ENCODE peak calls at places on chromosome 11, in eight cellular contexts. One of them, this sample, is unnamed. For H3K4me1, the result is how much of the 10 kb centered on the place peaks cover.

GRCh38 chr11:8776209-8776608 is 93.6 kb downstream of the RPL27A start:
- DNase-seq in SK-N-SH: no peak
- DNase-seq in HCT116: no peak
- DNase-seq in H1: no peak
- DNase-seq in A549: no peak
- DNase-seq in IMR-90: no peak
- DNase-seq in GM12878: no peak
- DNase-seq in HepG2: peak
- DNase-seq in this sample: no peak

GRCh38 chr11:132493786-132494185 is 1038.5 kb downstream of the OPCML start:
- DNase-seq in HCT116: no peak
- DNase-seq in SK-N-SH: no peak
- DNase-seq in H1: no peak
- DNase-seq in A549: no peak
- DNase-seq in GM12878: no peak
- DNase-seq in IMR-90: no peak
- DNase-seq in HepG2: no peak
- DNase-seq in this sample: no peak

GRCh38 chr11:130699561-130699960 is 216.7 kb downstream of the SNX19 start:
- DNase-seq in SK-N-SH: no peak
- DNase-seq in IMR-90: no peak
- DNase-seq in HCT116: no peak
- DNase-seq in A549: no peak
- DNase-seq in GM12878: no peak
- DNase-seq in H1: no peak
- DNase-seq in HepG2: no peak
- DNase-seq in this sample: no peak

GRCh38 chr11:85628771-85629341 is 463 bp downstream of the TMEM126B start:
- DNase-seq in IMR-90: peak
- DNase-seq in SK-N-SH: no peak
- DNase-seq in H1: no peak
- DNase-seq in A549: no peak
- DNase-seq in HCT116: no peak
- DNase-seq in HepG2: peak
- DNase-seq in GM12878: no peak
- DNase-seq in this sample: no peak

GRCh38 chr11:112878228-112878627 is 83.0 kb upstream of the NCAM1 start:
- DNase-seq in H1: no peak
- DNase-seq in HepG2: no peak
- DNase-seq in IMR-90: no peak
- DNase-seq in A549: no peak
- DNase-seq in SK-N-SH: no peak
- DNase-seq in GM12878: no peak
- DNase-seq in HCT116: no peak
- DNase-seq in this sample: no peak

GRCh38 chr11:77113382-77114088 is 10.9 kb downstream of the OMP start:
- DNase-seq in A549: peak
- DNase-seq in H1: peak
- DNase-seq in GM12878: no peak
- DNase-seq in SK-N-SH: peak
- DNase-seq in IMR-90: peak
- DNase-seq in HepG2: no peak
- DNase-seq in HCT116: no peak
- DNase-seq in this sample: peak

GRCh38 chr11:30377347-30377746 is 54.4 kb downstream of the ARL14EP start:
- DNase-seq in HepG2: no peak
- DNase-seq in H1: no peak
- DNase-seq in SK-N-SH: no peak
- DNase-seq in IMR-90: no peak
- DNase-seq in A549: no peak
- DNase-seq in HCT116: no peak
- DNase-seq in GM12878: no peak
- DNase-seq in this sample: no peak

GRCh38 chr11:111944139-111944538 is 7.0 kb downstream of the DIXDC1 start:
- DNase-seq in HCT116: no peak
- DNase-seq in IMR-90: peak
- DNase-seq in HepG2: peak
- DNase-seq in A549: no peak
- DNase-seq in SK-N-SH: no peak
- DNase-seq in H1: no peak
- DNase-seq in GM12878: no peak
- DNase-seq in this sample: no peak

GRCh38 chr11:70549796-70550195 is 151.5 kb downstream of the CTTN start:
- DNase-seq in HCT116: no peak
- DNase-seq in A549: no peak
- DNase-seq in GM12878: no peak
- DNase-seq in HepG2: no peak
- DNase-seq in IMR-90: no peak
- DNase-seq in SK-N-SH: no peak
- DNase-seq in H1: no peak
- DNase-seq in this sample: no peak

DNA sequence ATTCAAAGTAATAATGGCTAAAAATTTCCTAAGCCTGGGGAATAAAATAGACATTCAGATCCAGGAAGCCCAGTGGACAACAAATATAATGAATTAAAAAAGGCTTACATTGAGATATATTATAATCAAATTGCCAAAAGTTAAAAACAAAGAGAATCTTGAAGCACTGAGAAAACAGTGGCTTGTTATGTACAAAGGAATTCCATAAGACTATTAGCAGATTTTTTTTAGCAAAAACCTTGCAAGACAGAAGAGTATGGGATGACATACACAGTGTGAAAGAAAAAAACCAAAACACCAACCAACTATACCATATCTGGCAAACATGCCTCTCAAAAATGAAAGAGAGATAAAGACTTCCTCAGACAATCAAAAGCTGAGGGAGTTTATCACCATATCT is 20.7 kb downstream of the OR10V1 start:
- DNase-seq in A549: no peak
- DNase-seq in GM12878: no peak
- DNase-seq in IMR-90: no peak
- DNase-seq in HepG2: no peak
- DNase-seq in H1: no peak
- DNase-seq in HCT116: no peak
- DNase-seq in SK-N-SH: no peak
- DNase-seq in this sample: no peak
- H3K4me1 ChIP-seq in A549: under half
- H3K4me1 ChIP-seq in GM12878: under half
- H3K4me1 ChIP-seq in IMR-90: under half
- H3K4me1 ChIP-seq in HepG2: under half
- H3K4me1 ChIP-seq in H1: under half
- H3K4me1 ChIP-seq in HCT116: under half
- H3K4me1 ChIP-seq in SK-N-SH: under half
- H3K4me1 ChIP-seq in this sample: under half

GRCh38 chr11:35626511-35626910 is 8.3 kb downstream of the FJX1 start:
- DNase-seq in GM12878: no peak
- DNase-seq in H1: no peak
- DNase-seq in HepG2: no peak
- DNase-seq in SK-N-SH: no peak
- DNase-seq in IMR-90: no peak
- DNase-seq in HCT116: no peak
- DNase-seq in A549: no peak
- DNase-seq in this sample: no peak

GRCh38 chr11:35622070-35622469 is 3.8 kb downstream of the FJX1 start:
- DNase-seq in HCT116: no peak
- DNase-seq in A549: no peak
- DNase-seq in H1: no peak
- DNase-seq in HepG2: peak
- DNase-seq in SK-N-SH: no peak
- DNase-seq in IMR-90: peak
- DNase-seq in GM12878: no peak
- DNase-seq in this sample: no peak

GRCh38 chr11:35621620-35622019 is 3.4 kb downstream of the FJX1 start:
- DNase-seq in SK-N-SH: no peak
- DNase-seq in HCT116: no peak
- DNase-seq in IMR-90: no peak
- DNase-seq in H1: no peak
- DNase-seq in HepG2: no peak
- DNase-seq in GM12878: no peak
- DNase-seq in A549: no peak
- DNase-seq in this sample: no peak

GRCh38 chr11:35619754-35620640 is 1.7 kb downstream of the FJX1 start:
- DNase-seq in HepG2: peak
- DNase-seq in SK-N-SH: peak
- DNase-seq in A549: peak
- DNase-seq in IMR-90: peak
- DNase-seq in HCT116: no peak
- DNase-seq in GM12878: no peak
- DNase-seq in H1: peak
- DNase-seq in this sample: peak

DNA sequence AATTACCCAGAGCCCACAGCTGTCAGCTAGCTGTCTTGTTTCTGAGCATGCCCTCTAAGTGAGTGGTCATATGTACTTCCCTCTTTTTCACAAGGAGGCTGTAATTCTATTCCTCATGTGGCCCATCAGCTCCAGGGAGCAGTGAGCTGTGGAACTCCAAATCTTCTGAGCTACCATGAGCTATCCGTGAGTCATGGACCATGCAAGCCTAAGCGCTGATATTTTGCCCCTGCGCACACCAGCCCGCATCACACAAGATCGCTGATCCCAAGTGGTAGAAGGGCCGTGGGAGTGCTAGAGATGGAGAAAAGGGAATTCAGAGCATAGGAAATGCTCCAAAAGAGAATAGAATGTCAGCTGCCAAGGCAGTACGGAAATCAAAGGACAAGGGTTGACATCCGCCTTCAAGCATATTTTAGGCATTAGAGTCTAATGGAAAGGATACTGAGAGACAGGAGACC is 5.5 kb downstream of the FJX1 start:
- DNase-seq in IMR-90: peak
- DNase-seq in HCT116: no peak
- DNase-seq in A549: no peak
- DNase-seq in SK-N-SH: no peak
- DNase-seq in HepG2: no peak
- DNase-seq in GM12878: no peak
- DNase-seq in H1: no peak
- DNase-seq in this sample: no peak
- TF ChIP-seq RAD21 in IMR-90: peak
- TF ChIP-seq RAD21 in HCT116: no peak
- TF ChIP-seq RAD21 in A549: no peak
- TF ChIP-seq RAD21 in SK-N-SH: no peak
- TF ChIP-seq RAD21 in HepG2: no peak
- TF ChIP-seq RAD21 in GM12878: no peak
- TF ChIP-seq RAD21 in H1: no peak
- TF ChIP-seq RAD21 in this sample: no peak

GRCh38 chr11:75330279-75330678 is 21.2 kb downstream of the ARRB1 start:
- DNase-seq in A549: no peak
- DNase-seq in IMR-90: peak
- DNase-seq in HCT116: no peak
- DNase-seq in HepG2: no peak
- DNase-seq in H1: no peak
- DNase-seq in SK-N-SH: no peak
- DNase-seq in GM12878: no peak
- DNase-seq in this sample: peak

GRCh38 chr11:75326439-75326810 is 25.0 kb downstream of the ARRB1 start:
- DNase-seq in HCT116: no peak
- DNase-seq in HepG2: no peak
- DNase-seq in A549: no peak
- DNase-seq in IMR-90: no peak
- DNase-seq in GM12878: no peak
- DNase-seq in SK-N-SH: no peak
- DNase-seq in H1: no peak
- DNase-seq in this sample: no peak

GRCh38 chr11:75325713-75326438 is 25.6 kb downstream of the ARRB1 start:
- DNase-seq in HepG2: no peak
- DNase-seq in H1: no peak
- DNase-seq in GM12878: no peak
- DNase-seq in HCT116: peak
- DNase-seq in A549: peak
- DNase-seq in IMR-90: peak
- DNase-seq in SK-N-SH: no peak
- DNase-seq in this sample: peak

GRCh38 chr11:75324740-75325139 is 26.7 kb downstream of the ARRB1 start:
- DNase-seq in HepG2: no peak
- DNase-seq in H1: no peak
- DNase-seq in GM12878: no peak
- DNase-seq in HCT116: no peak
- DNase-seq in IMR-90: no peak
- DNase-seq in A549: no peak
- DNase-seq in SK-N-SH: no peak
- DNase-seq in this sample: no peak

DNA sequence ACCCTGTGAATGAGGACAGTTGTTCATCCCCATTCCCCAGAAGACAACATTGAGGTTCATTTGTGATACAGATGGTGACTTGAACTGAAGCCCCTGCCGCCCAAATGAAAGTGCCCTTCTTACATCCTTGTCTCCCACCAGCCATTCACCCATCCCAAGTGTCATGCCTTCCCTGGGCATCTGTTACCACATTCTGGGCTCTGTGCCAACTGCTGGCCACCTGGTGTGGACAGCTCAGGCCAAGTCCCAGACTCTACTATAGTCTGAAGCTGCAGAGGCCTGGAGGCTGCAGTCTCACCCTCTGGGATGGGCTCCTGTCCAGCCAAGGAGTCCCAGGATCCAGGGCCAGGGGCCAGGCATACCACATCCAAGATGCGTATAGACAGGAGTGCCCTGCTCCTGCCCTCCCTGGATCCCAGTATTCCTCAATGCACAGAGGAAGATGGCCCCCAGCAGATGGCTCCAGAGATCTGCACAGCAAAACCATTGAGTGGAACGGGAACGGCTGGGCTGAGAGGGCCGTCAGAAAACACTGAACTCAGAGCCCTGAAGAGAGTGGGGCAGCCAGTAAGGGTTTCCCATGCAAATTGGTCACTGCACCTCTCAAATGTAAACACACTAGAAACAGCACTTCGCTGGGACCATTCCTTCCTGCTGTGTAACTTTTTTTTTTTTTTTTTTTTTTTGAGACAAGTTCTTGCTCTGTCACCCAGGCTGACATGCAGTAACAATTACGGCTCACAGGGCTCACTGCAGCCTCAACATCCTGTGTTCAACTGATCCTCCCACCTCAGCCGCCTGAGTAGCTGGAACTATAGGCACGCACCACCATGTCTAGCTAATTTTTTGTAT is 22.8 kb downstream of the ARRB1 start:
- DNase-seq in GM12878: peak
- DNase-seq in H1: peak
- DNase-seq in HCT116: peak
- DNase-seq in A549: peak
- DNase-seq in HepG2: peak
- DNase-seq in IMR-90: peak
- DNase-seq in SK-N-SH: peak
- DNase-seq in this sample: peak
- H3K4me1 ChIP-seq in GM12878: under half
- H3K4me1 ChIP-seq in H1: under half
- H3K4me1 ChIP-seq in HCT116: half or more
- H3K4me1 ChIP-seq in A549: half or more
- H3K4me1 ChIP-seq in HepG2: under half
- H3K4me1 ChIP-seq in IMR-90: under half
- H3K4me1 ChIP-seq in SK-N-SH: under half
- H3K4me1 ChIP-seq in this sample: under half

DNA sequence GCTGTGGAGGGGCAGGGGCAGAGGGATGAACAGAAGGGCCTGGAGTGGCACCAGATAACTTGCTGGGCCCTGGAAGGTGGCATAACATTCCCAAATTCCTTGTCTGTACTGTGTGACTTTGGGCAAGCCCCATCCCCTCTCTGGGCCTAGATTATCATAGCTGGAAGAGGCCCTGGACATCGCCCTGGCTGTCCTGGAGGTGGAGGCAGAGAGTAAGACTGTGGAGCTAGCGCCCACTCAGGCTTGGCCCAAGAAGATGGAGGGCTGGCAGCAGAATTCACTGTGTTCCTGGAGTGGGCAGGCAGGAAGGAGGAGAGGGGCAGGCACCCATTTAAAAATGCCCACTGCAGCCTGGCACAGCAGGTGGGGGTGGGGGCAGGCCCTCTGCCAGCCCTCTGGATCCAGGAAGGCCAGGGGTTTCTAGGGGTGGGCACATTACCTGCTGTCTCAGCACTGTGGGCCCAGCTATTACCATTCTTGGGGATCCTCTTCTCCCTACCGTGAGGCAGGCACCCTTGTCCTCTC is 22.6 kb downstream of the ARHGEF17 start:
- DNase-seq in IMR-90: peak
- DNase-seq in A549: peak
- DNase-seq in HepG2: peak
- DNase-seq in GM12878: no peak
- DNase-seq in H1: no peak
- DNase-seq in HCT116: no peak
- DNase-seq in SK-N-SH: peak
- DNase-seq in this sample: peak
- TF ChIP-seq RAD21 in IMR-90: peak
- TF ChIP-seq RAD21 in A549: no peak
- TF ChIP-seq RAD21 in HepG2: peak
- TF ChIP-seq RAD21 in GM12878: no peak
- TF ChIP-seq RAD21 in H1: peak
- TF ChIP-seq RAD21 in HCT116: no peak
- TF ChIP-seq RAD21 in SK-N-SH: peak
- TF ChIP-seq RAD21 in this sample: peak

This sample was measured in K562.